ENCODE peak calls at places on chromosome 2, in five cellular contexts. F is A549; J is coronary artery; Q is stimulated activated CD4-positive, alpha-beta T cell treated with anti-CD3 and anti-CD28 coated beads, Interleukin-4, amount 100 ng/mL, for 1 hour; E is M059J. S is an unnamed sample.

GRCh38 chr2:47354013-47354816 is 48.7 kb upstream of the MSH2 start:
- DNase-seq in Q (no peak), E (peak), J (no peak), F (peak), S (no peak)

GRCh38 chr2:107064750-107065149 is 178.8 kb upstream of the ST6GAL2 start:
- DNase-seq in E (no peak), F (no peak), J (no peak), Q (no peak), S (no peak)

GRCh38 chr2:28649481-28650260 is 102.0 kb upstream of the PPP1CB start:
- DNase-seq in J (peak), E (peak), Q (peak), F (no peak), S (no peak)

GRCh38 chr2:236793041-236794011 is 223.7 kb downstream of the ACKR3 start:
- DNase-seq in J (no peak), E (no peak), Q (no peak), F (no peak), S (peak)

GRCh38 chr2:185689906-185690539 is 48.6 kb upstream of the FSIP2 start:
- DNase-seq in Q (no peak), F (no peak), J (no peak), E (peak), S (no peak)

GRCh38 chr2:236972491-236973379 is 113.0 kb upstream of the COPS8 start:
- DNase-seq in F (peak), J (no peak), Q (no peak), E (peak), S (peak)

GRCh38 chr2:148829618-148830017 is 45.4 kb upstream of the KIF5C start:
- DNase-seq in E (no peak), Q (no peak), J (no peak), F (no peak), S (no peak)

GRCh38 chr2:159213296-159213695 is 73.2 kb downstream of the WDSUB1 start:
- DNase-seq in E (no peak), F (no peak), Q (no peak), J (peak), S (no peak)

GRCh38 chr2:29583104-29583503 is 338.3 kb downstream of the ALK start:
- DNase-seq in J (no peak), F (no peak), Q (no peak), E (peak), S (no peak)

GRCh38 chr2:3379647-3380534 is at the start of gene TRAPPC12:
- DNase-seq in J (peak), Q (peak), F (peak), E (peak), S (peak)

GRCh38 chr2:44952143-44952805 is 10.8 kb downstream of the SIX3 start:
- DNase-seq in E (peak), F (peak), Q (peak), J (no peak), S (no peak)

GRCh38 chr2:20224716-20225293 is at the start of gene SDC1:
- DNase-seq in Q (no peak), E (peak), J (no peak), F (peak), S (peak)

GRCh38 chr2:11175293-11175795 is 20.1 kb downstream of the SLC66A3 start:
- DNase-seq in J (no peak), E (peak), Q (no peak), F (no peak), S (no peak)

GRCh38 chr2:26998323-26998722 is 27.9 kb downstream of the MAPRE3 start:
- DNase-seq in E (no peak), F (no peak), Q (no peak), J (no peak), S (no peak)

GRCh38 chr2:200728630-200729029 is 83.1 kb upstream of the BZW1 start:
- DNase-seq in E (peak), J (no peak), F (no peak), Q (no peak), S (peak)

GRCh38 chr2:182318466-182319309 is 108.1 kb downstream of the PDE1A start:
- DNase-seq in F (no peak), Q (no peak), E (peak), J (no peak), S (no peak)

GRCh38 chr2:224838335-224838734 is 122.2 kb upstream of the CCDC195 start:
- DNase-seq in J (no peak), F (no peak), Q (no peak), E (peak), S (no peak)

GRCh38 chr2:3377279-3377611 is 373 bp downstream of the EIPR1 start:
- DNase-seq in E (peak), Q (peak), J (no peak), F (peak), S (no peak)

GRCh38 chr2:211503856-211504255 is 947.5 kb downstream of the CPS1 start:
- DNase-seq in J (no peak), Q (no peak), F (no peak), E (no peak), S (no peak)

GRCh38 chr2:165293439-165294420 is 54.5 kb downstream of the SCN2A start:
- DNase-seq in F (peak), J (no peak), E (peak), Q (no peak), S (no peak)

GRCh38 chr2:15325296-15325695 is 235.8 kb downstream of the NBAS start:
- DNase-seq in E (no peak), Q (no peak), J (no peak), F (no peak), S (no peak)

GRCh38 chr2:31812051-31812798 is 198.6 kb downstream of the MEMO1 start:
- DNase-seq in E (peak), F (peak), Q (no peak), J (no peak), S (peak)

GRCh38 chr2:49165662-49166061 is 11.3 kb upstream of the FSHR start:
- DNase-seq in Q (no peak), F (no peak), E (no peak), J (no peak), S (no peak)

S was measured in left lobe of liver.